ENCODE peak calls at places on chromosomes 16 and 17, in four cellular contexts. A is SK-N-SH, C is GM12878, Q is HepG2. S is an unnamed sample.

GRCh38 chr16:724188-725040 is 1.8 kb downstream of the CCDC78 start:
- DNase-seq in A (no peak), C (no peak), Q (no peak), S (no peak)

GRCh38 chr17:64441772-64442549 is 7.0 kb upstream of the MILR1 start:
- DNase-seq in A (no peak), C (no peak), Q (peak; percentile 47), S (no peak)

GRCh38 chr17:57999496-58000017 is 7.5 kb downstream of the SRSF1 start:
- DNase-seq in A (peak; percentile 54), C (peak; percentile 55), Q (peak; percentile 76), S (peak; percentile 53)

GRCh38 chr17:35046740-35047283 is 16.7 kb downstream of the RFFL start:
- DNase-seq in A (peak; percentile 54), C (peak; percentile 81), Q (peak; percentile 63), S (no peak)

GRCh38 chr17:3873862-3874261 is 19.0 kb downstream of the CAMKK1 start:
- DNase-seq in A (no peak), C (no peak), Q (no peak), S (no peak)

GRCh38 chr16:57938936-57939871 is 31.7 kb downstream of the CNGB1 start:
- DNase-seq in A (no peak), C (no peak), Q (peak; percentile 22), S (peak; percentile 36)

GRCh38 chr16:24309222-24309905 is 53.2 kb downstream of the CACNG3 start:
- DNase-seq in A (no peak), C (no peak), Q (peak; percentile 50), S (no peak)

GRCh38 chr17:68593331-68593710 is 7.8 kb downstream of the FAM20A start:
- DNase-seq in A (peak; percentile 32), C (no peak), Q (no peak), S (no peak)

GRCh38 chr16:88985521-88985920 is 8.5 kb upstream of the CBFA2T3 start:
- DNase-seq in A (no peak), C (no peak), Q (no peak), S (no peak)

GRCh38 chr16:1137604-1138003 is 15.3 kb upstream of the CACNA1H start:
- DNase-seq in A (no peak), C (no peak), Q (peak; percentile 81), S (no peak)

GRCh38 chr16:87582221-87582965 is 19.9 kb upstream of the JPH3 start:
- DNase-seq in A (peak; percentile 48), C (no peak), Q (no peak), S (no peak)

GRCh38 chr17:10730956-10731879 is 1.4 kb upstream of the TMEM220 start:
- DNase-seq in A (no peak), C (no peak), Q (no peak), S (no peak)

GRCh38 chr17:2435181-2435741 is 34.4 kb upstream of the MNT start:
- DNase-seq in A (peak; percentile 46), C (no peak), Q (no peak), S (no peak)

GRCh38 chr16:85151603-85152413 is 39.5 kb upstream of the CIBAR2 start:
- DNase-seq in A (peak; percentile 93), C (no peak), Q (no peak), S (no peak)

GRCh38 chr17:80474231-80474932 is 2.0 kb downstream of the NPTX1 start:
- DNase-seq in A (peak; percentile 79), C (no peak), Q (no peak), S (peak; percentile 78)

GRCh38 chr17:6232768-6233130 is 162.6 kb downstream of the WSCD1 start:
- DNase-seq in A (no peak), C (no peak), Q (no peak), S (no peak)

GRCh38 chr17:39629494-39629880 is 2.7 kb downstream of the PPP1R1B start:
- DNase-seq in A (no peak), C (no peak), Q (no peak), S (no peak)

GRCh38 chr16:22754577-22754976 is 59.4 kb upstream of the HS3ST2 start:
- DNase-seq in A (no peak), C (no peak), Q (no peak), S (no peak)

GRCh38 chr16:2082171-2082982 is 34.6 kb downstream of the TSC2 start:
- DNase-seq in A (no peak), C (no peak), Q (no peak), S (peak; percentile 36)

DNA sequence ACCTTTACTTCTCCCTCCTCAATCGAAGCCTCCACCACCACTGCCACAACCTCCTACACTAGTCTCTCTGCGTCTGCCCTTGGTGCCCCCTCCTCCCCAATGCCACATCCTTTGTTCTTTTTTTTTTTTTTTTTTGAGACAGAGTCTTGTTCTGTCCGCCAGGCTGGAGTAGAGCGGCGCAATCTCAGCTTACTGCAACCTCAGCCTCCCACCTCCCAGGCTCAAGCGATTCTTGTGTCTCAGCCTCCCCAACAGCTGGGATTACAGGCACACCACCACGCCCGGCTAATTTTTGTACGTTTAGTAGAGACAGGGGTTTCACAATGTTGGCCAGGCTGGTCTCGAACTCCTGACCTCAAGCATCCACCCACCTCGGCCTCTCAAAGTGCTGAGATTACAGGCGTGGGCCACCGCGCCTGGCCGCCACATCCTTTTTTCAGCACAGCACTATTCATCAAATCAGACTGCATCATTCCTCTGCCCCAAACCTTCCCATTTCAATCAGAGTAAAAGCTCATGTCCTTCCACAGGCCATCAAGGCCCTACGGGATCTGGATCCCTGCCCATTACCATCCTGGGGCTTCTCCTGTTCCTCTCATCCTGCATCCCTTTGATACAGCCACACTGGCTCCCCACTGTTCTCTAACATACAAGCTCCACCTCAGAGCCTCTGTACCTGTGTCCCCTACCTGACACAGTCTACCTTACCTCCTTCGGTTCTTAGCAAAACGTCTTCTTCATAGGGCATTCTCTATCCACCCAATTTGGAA is 2.0 kb downstream of the KLHL11 start:
- DNase-seq in A (no peak), C (no peak), Q (no peak), S (no peak)
- TF ChIP-seq PBX3 in A (no peak), C (no peak), Q (no peak), S (no peak)

GRCh38 chr17:1206016-1206787 is 26.4 kb upstream of the ABR start:
- DNase-seq in A (no peak), C (no peak), Q (no peak), S (no peak)

GRCh38 chr17:1200440-1200839 is 20.7 kb upstream of the ABR start:
- DNase-seq in A (no peak), C (no peak), Q (no peak), S (no peak)

GRCh38 chr17:1201132-1201702 is 21.4 kb upstream of the ABR start:
- DNase-seq in A (no peak), C (no peak), Q (no peak), S (no peak)

GRCh38 chr17:1203967-1204291 is 24.1 kb upstream of the ABR start:
- DNase-seq in A (no peak), C (no peak), Q (no peak), S (peak; percentile 75)

DNA sequence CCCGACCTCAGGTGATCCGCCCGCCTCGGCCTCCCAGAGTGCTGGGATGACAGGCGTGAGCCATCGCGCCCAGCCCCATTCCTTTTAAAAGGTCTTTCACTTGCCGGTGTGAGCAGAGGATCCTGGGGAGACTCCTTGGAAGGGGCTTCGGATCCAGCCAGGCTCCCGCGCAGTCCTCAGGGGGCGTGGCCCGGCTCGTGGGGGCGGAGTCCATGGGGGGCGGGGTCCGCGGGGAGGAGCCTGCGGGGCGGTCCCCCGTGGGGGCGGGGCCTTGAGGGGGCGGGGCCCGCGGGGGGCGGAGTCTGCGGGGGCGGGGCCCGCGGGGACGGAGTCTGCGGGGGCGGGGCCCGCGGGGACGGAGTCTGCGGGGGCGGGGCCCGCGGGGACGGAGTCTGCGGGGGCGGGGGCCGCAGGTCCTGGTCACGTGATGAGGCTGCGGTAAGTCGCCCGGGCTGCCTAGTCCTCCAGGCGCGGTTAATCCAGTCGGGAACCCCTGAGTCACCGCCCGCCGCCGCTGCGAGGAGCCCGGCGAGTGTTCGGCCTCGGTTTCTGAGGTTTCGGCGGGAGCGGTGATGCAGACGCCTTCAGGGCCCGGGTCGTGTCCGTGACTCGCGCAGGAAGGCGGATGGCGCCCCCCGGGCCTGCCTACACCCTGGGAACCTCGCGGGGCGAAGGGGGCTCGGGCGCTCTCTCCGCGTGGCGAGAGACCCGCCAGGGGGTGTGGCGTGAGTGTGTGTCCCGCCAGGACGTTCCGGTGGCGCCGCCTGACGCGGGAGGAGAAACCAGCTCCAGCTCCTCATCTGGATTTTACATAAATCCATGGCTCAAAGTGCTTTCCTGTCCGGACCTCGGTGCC is 23.6 kb upstream of the ABR start:
- DNase-seq in A (peak; percentile 100), C (no peak), Q (no peak), S (peak; percentile 87)
- TF ChIP-seq PBX3 in A (no peak), C (no peak), Q (no peak), S (no peak)

GRCh38 chr16:50839356-50839755 is 97.5 kb downstream of the CYLD start:
- DNase-seq in A (no peak), C (no peak), Q (no peak), S (no peak)

GRCh38 chr16:50839920-50840729 is 98.2 kb downstream of the CYLD start:
- DNase-seq in A (no peak), C (no peak), Q (no peak), S (no peak)

GRCh38 chr16:50842589-50842988 is 100.7 kb downstream of the CYLD start:
- DNase-seq in A (no peak), C (no peak), Q (no peak), S (no peak)

GRCh38 chr16:50842013-50842505 is 100.2 kb downstream of the CYLD start:
- DNase-seq in A (no peak), C (no peak), Q (no peak), S (no peak)

GRCh38 chr16:50841081-50841886 is 99.4 kb downstream of the CYLD start:
- DNase-seq in A (no peak), C (no peak), Q (no peak), S (no peak)
- TF ChIP-seq PBX3 in A (no peak), C (no peak), Q (no peak), S (no peak)

GRCh38 chr17:22695228-22695619 is 1002.9 kb downstream of the KCNJ18 start:
- DNase-seq in A (peak; percentile 26), C (no peak), Q (no peak), S (no peak)

GRCh38 chr17:22692801-22693171 is 1000.5 kb downstream of the KCNJ18 start:
- DNase-seq in A (no peak), C (no peak), Q (no peak), S (no peak)

GRCh38 chr17:22694362-22695227 is 1002.3 kb downstream of the KCNJ18 start:
- DNase-seq in A (peak; percentile 81), C (no peak), Q (no peak), S (peak; percentile 29)

GRCh38 chr17:22692066-22692800 is 999.9 kb downstream of the KCNJ18 start:
- DNase-seq in A (no peak), C (no peak), Q (no peak), S (no peak)
- TF ChIP-seq PBX3 in A (no peak), C (no peak), Q (no peak), S (no peak)